ENCODE peak calls at places on chromosomes 2 and 18, in ten cellular contexts. V, O, I, R, G, Y, D, T, E and W are unnamed samples. For H3K27me3, the result is how much of the 10 kb centered on the place peaks cover.

GRCh38 chr2:225354281-225354774 is 45.2 kb upstream of the NYAP2 start:
- DNase-seq in I (no peak), O (no peak), T (no peak), G (no peak), D (peak), E (peak), Y (no peak), V (no peak), R (no peak), W (no peak)

GRCh38 chr2:227163445-227163997 is 484 bp downstream of the COL4A4 start:
- DNase-seq in V (peak), I (no peak), E (no peak), T (peak), G (peak), D (peak), O (no peak), R (peak), Y (no peak), W (peak)

GRCh38 chr18:30016179-30016578 is 1026.4 kb downstream of the DSC3 start:
- DNase-seq in V (no peak), R (no peak), I (no peak), G (no peak), E (peak), O (no peak), Y (no peak), T (no peak), D (no peak), W (no peak)

GRCh38 chr2:230423851-230424458 is 8.0 kb downstream of the SP100 start:
- DNase-seq in D (no peak), I (no peak), T (no peak), O (no peak), R (no peak), Y (peak), E (no peak), V (peak), G (peak), W (no peak)

GRCh38 chr2:153354406-153354805 is 124.2 kb downstream of the RPRM start:
- DNase-seq in O (no peak), E (peak), I (no peak), D (no peak), T (no peak), R (no peak), V (no peak), Y (no peak), G (no peak), W (no peak)

GRCh38 chr18:69839497-69839896 is 108.2 kb downstream of the CD226 start:
- DNase-seq in O (no peak), E (no peak), D (no peak), R (peak), V (no peak), T (no peak), Y (no peak), G (no peak), I (no peak), W (no peak)

GRCh38 chr2:232482301-232483238 is 5.1 kb downstream of the ECEL1 start:
- DNase-seq in V (peak), O (no peak), I (no peak), D (no peak), E (no peak), R (peak), Y (peak), T (no peak), G (no peak), W (no peak)

GRCh38 chr2:14234911-14235310 is 397.6 kb upstream of the LRATD1 start:
- DNase-seq in V (no peak), R (no peak), Y (no peak), T (no peak), O (no peak), E (no peak), I (no peak), D (no peak), G (no peak), W (no peak)

GRCh38 chr2:10278029-10278762 is 24.5 kb upstream of the HPCAL1 start:
- DNase-seq in Y (peak), R (peak), G (peak), D (no peak), V (peak), E (no peak), T (peak), I (peak), O (no peak), W (peak)

GRCh38 chr2:85734942-85735608 is 18.7 kb upstream of the ATOH8 start:
- DNase-seq in O (no peak), R (no peak), E (peak), V (no peak), T (no peak), G (no peak), D (no peak), Y (no peak), I (no peak), W (no peak)

GRCh38 chr2:74889159-74889558 is 55.2 kb downstream of the HK2 start:
- DNase-seq in D (no peak), I (no peak), O (no peak), Y (no peak), G (no peak), E (no peak), T (no peak), V (peak), R (no peak), W (no peak)

GRCh38 chr18:34600874-34601273 is 109.2 kb upstream of the DTNA start:
- DNase-seq in O (no peak), R (no peak), G (no peak), I (no peak), E (no peak), V (no peak), Y (no peak), D (no peak), T (no peak), W (no peak)

GRCh38 chr18:22977847-22978701 is 44.9 kb downstream of the RBBP8 start:
- DNase-seq in O (no peak), R (no peak), I (no peak), D (no peak), G (peak), T (no peak), E (peak), V (no peak), Y (no peak), W (no peak)

GRCh38 chr2:203195331-203195730 is 43.5 kb upstream of the CYP20A1 start:
- DNase-seq in O (no peak), T (no peak), E (no peak), V (no peak), I (no peak), D (no peak), Y (no peak), G (no peak), R (no peak), W (no peak)

GRCh38 chr2:38886041-38886440 is 3.6 kb upstream of the ARHGEF33 start:
- DNase-seq in Y (no peak), T (no peak), R (no peak), V (no peak), O (no peak), D (no peak), I (no peak), G (no peak), E (no peak), W (no peak)

GRCh38 chr2:16030206-16031054 is 90.1 kb downstream of the MYCN start:
- DNase-seq in I (no peak), V (no peak), T (no peak), Y (no peak), R (no peak), O (no peak), G (no peak), D (peak), E (no peak), W (peak)

GRCh38 chr2:200756618-200757321 is 54.9 kb upstream of the BZW1 start:
- DNase-seq in V (no peak), R (no peak), I (no peak), O (no peak), D (no peak), G (no peak), E (peak), T (peak), Y (no peak), W (no peak)

GRCh38 chr2:231364961-231365810 is 30.3 kb upstream of the B3GNT7 start:
- DNase-seq in E (peak), Y (peak), G (no peak), T (peak), D (no peak), I (no peak), R (peak), O (peak), V (no peak), W (peak)

GRCh38 chr2:224222976-224223375 is 178.9 kb downstream of the FAM124B start:
- DNase-seq in O (no peak), V (no peak), G (no peak), R (no peak), T (no peak), Y (no peak), E (no peak), I (no peak), D (no peak), W (no peak)

GRCh38 chr18:6255121-6255742 is 159.5 kb downstream of the L3MBTL4 start:
- DNase-seq in V (no peak), Y (no peak), R (no peak), G (peak), T (no peak), I (no peak), D (no peak), O (no peak), E (no peak), W (no peak)

GRCh38 chr2:58155160-58155778 is 85.9 kb downstream of the FANCL start:
- DNase-seq in O (no peak), Y (no peak), V (peak), D (no peak), I (no peak), E (no peak), R (no peak), T (no peak), G (no peak), W (peak)

GRCh38 chr2:205612661-205613060 is 69.6 kb upstream of the NRP2 start:
- DNase-seq in D (no peak), Y (no peak), V (no peak), E (no peak), T (no peak), O (no peak), I (no peak), G (no peak), R (no peak), W (peak)

GRCh38 chr2:127650785-127651380 is 4.9 kb downstream of the GPR17 start:
- DNase-seq in Y (peak), T (no peak), O (no peak), I (no peak), G (no peak), D (no peak), R (peak), V (no peak), E (no peak), W (no peak)

GRCh38 chr2:132876745-132877391 is 206.9 kb upstream of the LYPD1 start:
- DNase-seq in D (no peak), V (no peak), R (no peak), T (no peak), I (no peak), Y (no peak), O (no peak), E (peak), G (no peak), W (no peak)

GRCh38 chr2:88195247-88195646 is 25.1 kb downstream of the THNSL2 start:
- DNase-seq in E (no peak), G (no peak), R (no peak), I (no peak), V (no peak), T (no peak), O (no peak), Y (no peak), D (no peak), W (no peak)

GRCh38 chr2:204544961-204545860 is at the start of gene PARD3B:
- DNase-seq in I (peak), Y (peak), D (peak), O (peak), T (peak), R (peak), E (peak), V (peak), G (peak), W (peak)

GRCh38 chr2:235670974-235671787 is 177.3 kb downstream of the AGAP1 start:
- DNase-seq in I (no peak), E (no peak), R (no peak), O (peak), Y (no peak), D (peak), G (no peak), V (no peak), T (no peak), W (peak)

GRCh38 chr2:99158599-99158998 is 3.8 kb downstream of the LIPT1 start:
- DNase-seq in I (no peak), E (no peak), O (no peak), V (no peak), R (no peak), G (no peak), D (no peak), Y (no peak), T (no peak), W (no peak)

GRCh38 chr2:19355931-19356544 is 2.4 kb downstream of the OSR1 start:
- DNase-seq in G (no peak), R (peak), O (no peak), I (no peak), E (no peak), V (no peak), T (no peak), Y (no peak), D (peak), W (peak)

GRCh38 chr2:56130463-56131070 is 53.2 kb upstream of the CCDC85A start:
- DNase-seq in I (no peak), T (no peak), E (peak), D (peak), R (no peak), V (no peak), O (peak), G (peak), Y (no peak), W (peak)

GRCh38 chr2:241070361-241070760 is 31.7 kb downstream of the MTERF4 start:
- DNase-seq in V (no peak), E (no peak), Y (no peak), D (no peak), O (no peak), G (no peak), T (no peak), R (no peak), I (no peak), W (peak)

GRCh38 chr2:162317910-162318279 is 589 bp downstream of the IFIH1 start:
- DNase-seq in D (no peak), R (peak), I (no peak), E (peak), T (peak), O (no peak), V (peak), G (peak), Y (peak), W (peak)

GRCh38 chr2:26637811-26638310 is 3.3 kb downstream of the CIB4 start:
- DNase-seq in V (no peak), Y (no peak), D (no peak), R (no peak), O (no peak), G (no peak), T (no peak), E (no peak), I (no peak), W (no peak)
- H3K27me3 ChIP-seq in V (under half), Y (under half), D (under half), R (under half), O (under half), G (under half), T (under half), E (under half), I (under half), W (under half)

DNA sequence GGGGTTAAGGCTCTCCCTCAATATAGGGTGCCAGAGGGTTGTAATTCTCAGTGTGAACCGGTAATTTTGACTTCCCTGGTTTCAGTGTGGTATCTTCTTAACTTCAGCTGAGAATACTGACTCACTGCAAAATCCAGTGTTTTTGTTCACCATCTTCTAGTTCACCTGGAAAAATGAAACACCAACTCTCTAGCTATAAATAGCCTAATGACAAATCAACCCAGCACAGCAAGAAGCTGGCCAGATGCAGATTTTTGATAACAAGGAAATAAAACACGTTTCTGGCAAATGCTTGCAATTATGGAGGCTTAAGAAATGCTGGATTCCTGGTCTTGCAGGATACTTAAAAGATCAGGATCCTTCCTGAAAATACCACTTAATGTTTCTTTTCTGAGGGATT is 192.3 kb downstream of the CLIP4 start:
- DNase-seq in V (no peak), O (no peak), T (no peak), Y (no peak), D (no peak), E (peak), R (no peak), G (peak), I (no peak), W (no peak)
- H3K27me3 ChIP-seq in V (under half), O (under half), T (under half), Y (under half), D (under half), E (under half), R (under half), G (under half), I (under half), W (under half)

DNA sequence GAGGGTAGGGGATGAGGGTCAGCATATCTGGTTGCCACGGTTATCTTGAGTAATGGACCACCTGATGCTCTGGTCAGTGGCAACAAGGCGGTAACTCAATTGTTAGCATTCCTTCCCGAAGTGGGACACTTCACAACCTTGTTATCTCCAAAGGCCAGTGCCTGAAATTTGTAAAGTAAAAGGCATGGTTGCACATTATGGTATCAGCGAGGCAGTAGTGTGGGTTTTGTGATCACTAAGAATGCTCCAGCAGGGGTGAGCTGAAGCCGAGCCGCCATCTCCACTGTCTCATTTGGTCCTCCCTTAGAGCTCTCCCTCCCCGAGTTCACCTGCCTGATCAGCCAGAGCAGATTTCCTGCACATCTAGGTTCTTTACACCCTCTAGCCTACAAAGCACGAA is 50.5 kb upstream of the LGALSL start:
- DNase-seq in Y (no peak), E (no peak), O (no peak), D (no peak), R (no peak), I (no peak), V (no peak), T (no peak), G (no peak), W (no peak)
- H3K27me3 ChIP-seq in Y (under half), E (under half), O (under half), D (under half), R (under half), I (under half), V (under half), T (under half), G (under half), W (under half)

DNA sequence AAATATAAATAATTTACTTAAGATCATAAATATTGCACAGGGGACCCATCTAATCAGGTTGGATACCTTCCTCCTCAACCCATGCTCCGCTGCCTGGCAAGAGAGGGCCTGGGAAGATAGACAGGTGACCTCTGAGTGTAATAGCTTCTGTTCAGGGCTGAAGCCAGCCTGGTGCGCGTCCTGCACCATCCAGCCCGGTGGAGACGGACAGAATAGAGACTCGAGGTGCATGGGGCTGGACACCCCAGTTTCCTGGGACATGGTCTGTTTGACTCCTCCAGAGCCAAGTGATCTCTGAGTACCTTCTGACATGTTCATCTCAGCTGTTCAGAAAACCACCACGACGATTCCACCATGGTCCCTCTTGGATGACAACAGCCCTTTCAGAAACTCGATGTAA is 209.3 kb upstream of the MYT1L start:
- DNase-seq in R (no peak), O (no peak), T (no peak), E (no peak), V (no peak), Y (no peak), I (no peak), D (no peak), G (no peak), W (no peak)
- H3K27me3 ChIP-seq in R (under half), O (under half), T (under half), E (under half), V (under half), Y (under half), I (under half), D (under half), G (under half), W (under half)

GRCh38 chr2:100939445-100939844 is 62.6 kb upstream of the RPL31 start:
- DNase-seq in O (no peak), D (no peak), Y (no peak), I (no peak), R (no peak), E (no peak), V (no peak), G (no peak), T (no peak), W (no peak)
- H3K27me3 ChIP-seq in O (under half), D (under half), Y (under half), I (under half), R (under half), E (under half), V (under half), G (under half), T (under half), W (under half)

GRCh38 chr2:216700088-216700567 is 4.8 kb upstream of the IGFBP5 start:
- DNase-seq in O (no peak), T (no peak), V (no peak), Y (no peak), I (no peak), G (no peak), E (no peak), D (no peak), R (no peak), W (no peak)
- H3K27me3 ChIP-seq in O (under half), T (under half), V (under half), Y (under half), I (under half), G (under half), E (under half), D (under half), R (under half), W (under half)

DNA sequence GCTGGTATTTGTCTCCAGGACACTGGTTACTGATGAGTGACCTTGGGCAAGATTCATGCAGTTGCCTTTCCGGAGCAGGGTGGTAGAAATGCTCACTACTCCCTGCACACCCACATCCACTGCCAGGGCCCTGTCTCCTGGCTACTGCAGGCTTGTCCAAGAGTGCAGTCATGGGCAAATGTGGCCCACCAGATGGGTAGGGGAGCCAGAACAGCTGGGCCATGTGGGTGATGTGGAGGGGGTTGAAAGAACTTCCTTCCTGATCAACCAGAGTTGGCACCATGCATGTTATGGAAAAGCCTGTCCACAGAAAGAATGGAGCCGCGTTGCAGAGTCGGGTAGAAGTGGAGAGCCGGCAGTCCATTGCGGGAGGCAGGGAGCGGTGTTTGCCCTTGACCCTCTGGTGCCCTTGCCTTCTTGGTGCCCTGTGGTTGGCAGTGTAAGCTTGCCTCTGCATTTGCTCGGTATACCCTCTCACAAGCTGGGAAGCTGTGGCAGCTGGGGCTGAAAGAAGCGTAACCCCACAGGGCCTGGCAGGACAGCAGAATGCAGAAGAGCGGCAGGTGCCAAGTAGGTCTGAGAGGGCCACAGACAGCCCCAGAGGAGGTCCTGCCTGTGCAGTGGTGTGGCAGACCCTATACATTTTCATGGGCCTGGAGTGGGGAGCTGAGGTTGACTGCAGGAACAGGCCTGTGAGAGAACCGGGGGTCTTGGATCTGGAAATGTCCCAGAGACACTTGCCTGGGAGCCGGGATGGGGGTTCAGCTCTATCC is 253.2 kb downstream of the TFCP2L1 start:
- DNase-seq in E (no peak), G (no peak), V (no peak), R (no peak), D (no peak), Y (no peak), I (no peak), T (no peak), O (no peak), W (no peak)
- H3K27me3 ChIP-seq in E (half or more), G (under half), V (under half), R (under half), D (half or more), Y (under half), I (under half), T (under half), O (under half), W (under half)